ENCODE peak calls at places on chromosome 15, in six cellular contexts. M, K, W, O, Q and X are unnamed samples.

GRCh38 chr15:91338763-91339162 is 238.7 kb downstream of the SV2B start:
- DNase-seq in M (no peak), K (no peak), W (peak), O (no peak), Q (peak), X (no peak)

GRCh38 chr15:76904461-76905012 is 603 bp downstream of the SCAPER start:
- DNase-seq in M (peak), K (peak), W (peak), O (no peak), Q (no peak), X (no peak)

GRCh38 chr15:29242466-29243242 is 27.0 kb downstream of the NSMCE3 start:
- DNase-seq in M (no peak), K (no peak), W (no peak), O (no peak), Q (no peak), X (no peak)

GRCh38 chr15:24944939-24945338 is 9.8 kb upstream of the SNRPN start:
- DNase-seq in M (peak), K (no peak), W (no peak), O (no peak), Q (no peak), X (no peak)

GRCh38 chr15:76614725-76615124 is 278.2 kb downstream of the ISL2 start:
- DNase-seq in M (no peak), K (no peak), W (no peak), O (no peak), Q (no peak), X (no peak)

GRCh38 chr15:67133738-67134576 is 68.6 kb downstream of the SMAD3 start:
- DNase-seq in M (no peak), K (no peak), W (no peak), O (no peak), Q (no peak), X (no peak)

GRCh38 chr15:41557673-41558399 is 1.2 kb upstream of the TYRO3 start:
- DNase-seq in M (peak), K (peak), W (peak), O (peak), Q (peak), X (peak)

GRCh38 chr15:99918072-99918471 is 184.8 kb upstream of the LYSMD4 start:
- DNase-seq in M (no peak), K (no peak), W (no peak), O (no peak), Q (no peak), X (no peak)

GRCh38 chr15:56672721-56673120 is 60.6 kb downstream of the ZNF280D start:
- DNase-seq in M (no peak), K (no peak), W (no peak), O (no peak), Q (no peak), X (no peak)

GRCh38 chr15:55660153-55660552 is 72.0 kb upstream of the PYGO1 start:
- DNase-seq in M (no peak), K (no peak), W (no peak), O (no peak), Q (no peak), X (no peak)

GRCh38 chr15:66096711-66097058 is 156.9 kb downstream of the MEGF11 start:
- DNase-seq in M (no peak), K (no peak), W (no peak), O (no peak), Q (no peak), X (no peak)

GRCh38 chr15:36062357-36062756 is 516.4 kb upstream of the DPH6 start:
- DNase-seq in M (no peak), K (no peak), W (no peak), O (no peak), Q (no peak), X (no peak)

GRCh38 chr15:79903626-79904025 is 6.8 kb upstream of the MTHFS start:
- DNase-seq in M (no peak), K (no peak), W (no peak), O (no peak), Q (no peak), X (no peak)

GRCh38 chr15:67746022-67746421 is 79.3 kb upstream of the SKOR1 start:
- DNase-seq in M (no peak), K (no peak), W (no peak), O (no peak), Q (no peak), X (no peak)

GRCh38 chr15:70608156-70608555 is 155.2 kb downstream of the UACA start:
- DNase-seq in M (no peak), K (no peak), W (no peak), O (no peak), Q (no peak), X (no peak)

GRCh38 chr15:22980189-22981136 is at the start of gene CYFIP1:
- DNase-seq in M (peak), K (peak), W (peak), O (no peak), Q (peak), X (peak)

GRCh38 chr15:63722144-63722543 is 111.6 kb downstream of the HERC1 start:
- DNase-seq in M (no peak), K (no peak), W (no peak), O (no peak), Q (no peak), X (no peak)

GRCh38 chr15:22845289-22845900 is 6.9 kb downstream of the NIPA2 start:
- DNase-seq in M (peak), K (no peak), W (no peak), O (no peak), Q (no peak), X (no peak)

GRCh38 chr15:93846148-93846547 is 385.2 kb upstream of the MCTP2 start:
- DNase-seq in M (no peak), K (no peak), W (no peak), O (no peak), Q (no peak), X (no peak)

GRCh38 chr15:82966671-82967071 is 14.2 kb upstream of the HOMER2 start:
- DNase-seq in M (no peak), K (no peak), W (no peak), O (peak), Q (no peak), X (no peak)

GRCh38 chr15:73165844-73166243 is 113.6 kb downstream of the NEO1 start:
- DNase-seq in M (peak), K (no peak), W (peak), O (no peak), Q (no peak), X (no peak)

GRCh38 chr15:72184165-72184811 is 13.3 kb downstream of the GRAMD2A start:
- DNase-seq in M (peak), K (peak), W (no peak), O (no peak), Q (no peak), X (peak)

GRCh38 chr15:74584779-74585178 is 30.9 kb upstream of the CLK3 start:
- DNase-seq in M (no peak), K (peak), W (peak), O (no peak), Q (no peak), X (no peak)

GRCh38 chr15:98823012-98823458 is 174.7 kb downstream of the IGF1R start:
- DNase-seq in M (no peak), K (no peak), W (no peak), O (peak), Q (peak), X (no peak)

GRCh38 chr15:44726568-44727461 is 9.5 kb upstream of the TRIM69 start:
- DNase-seq in M (peak), K (no peak), W (peak), O (peak), Q (no peak), X (peak)

GRCh38 chr15:79635897-79636596 is 203.9 kb downstream of the MINAR1 start:
- DNase-seq in M (no peak), K (no peak), W (no peak), O (no peak), Q (no peak), X (no peak)

GRCh38 chr15:95812491-95812890 is 518.0 kb upstream of the NR2F2 start:
- DNase-seq in M (no peak), K (no peak), W (no peak), O (no peak), Q (no peak), X (no peak)

GRCh38 chr15:46441294-46442062 is 806.6 kb downstream of the SQOR start:
- DNase-seq in M (no peak), K (no peak), W (no peak), O (no peak), Q (no peak), X (no peak)

GRCh38 chr15:58875343-58875742 is 58.1 kb downstream of the SLTM start:
- DNase-seq in M (no peak), K (no peak), W (no peak), O (no peak), Q (no peak), X (no peak)

GRCh38 chr15:63466378-63467192 is 37.8 kb upstream of the USP3 start:
- DNase-seq in M (peak), K (peak), W (peak), O (no peak), Q (no peak), X (peak)

GRCh38 chr15:61499371-61499770 is 270.3 kb upstream of the RORA start:
- DNase-seq in M (no peak), K (no peak), W (no peak), O (no peak), Q (no peak), X (no peak)

GRCh38 chr15:61503383-61503969 is 274.4 kb upstream of the RORA start:
- DNase-seq in M (no peak), K (no peak), W (no peak), O (no peak), Q (no peak), X (no peak)

GRCh38 chr15:61501815-61502214 is 272.7 kb upstream of the RORA start:
- DNase-seq in M (no peak), K (no peak), W (no peak), O (no peak), Q (no peak), X (no peak)

GRCh38 chr15:61500951-61501350 is 271.8 kb upstream of the RORA start:
- DNase-seq in M (no peak), K (peak), W (no peak), O (no peak), Q (no peak), X (no peak)
- TF ChIP-seq POLR2AphosphoS5 in M (no peak), K (no peak), W (no peak), O (no peak), Q (no peak), X (no peak)

GRCh38 chr15:27769652-27770051 is 329.5 kb downstream of the OCA2 start:
- DNase-seq in M (no peak), K (no peak), W (no peak), O (no peak), Q (no peak), X (no peak)

GRCh38 chr15:27767918-27768640 is 331.0 kb downstream of the OCA2 start:
- DNase-seq in M (no peak), K (no peak), W (no peak), O (no peak), Q (no peak), X (no peak)

GRCh38 chr15:27770769-27771554 is 328.2 kb downstream of the OCA2 start:
- DNase-seq in M (no peak), K (no peak), W (no peak), O (no peak), Q (no peak), X (no peak)

GRCh38 chr15:27770086-27770607 is 329.0 kb downstream of the OCA2 start:
- DNase-seq in M (no peak), K (no peak), W (no peak), O (no peak), Q (no peak), X (no peak)

DNA sequence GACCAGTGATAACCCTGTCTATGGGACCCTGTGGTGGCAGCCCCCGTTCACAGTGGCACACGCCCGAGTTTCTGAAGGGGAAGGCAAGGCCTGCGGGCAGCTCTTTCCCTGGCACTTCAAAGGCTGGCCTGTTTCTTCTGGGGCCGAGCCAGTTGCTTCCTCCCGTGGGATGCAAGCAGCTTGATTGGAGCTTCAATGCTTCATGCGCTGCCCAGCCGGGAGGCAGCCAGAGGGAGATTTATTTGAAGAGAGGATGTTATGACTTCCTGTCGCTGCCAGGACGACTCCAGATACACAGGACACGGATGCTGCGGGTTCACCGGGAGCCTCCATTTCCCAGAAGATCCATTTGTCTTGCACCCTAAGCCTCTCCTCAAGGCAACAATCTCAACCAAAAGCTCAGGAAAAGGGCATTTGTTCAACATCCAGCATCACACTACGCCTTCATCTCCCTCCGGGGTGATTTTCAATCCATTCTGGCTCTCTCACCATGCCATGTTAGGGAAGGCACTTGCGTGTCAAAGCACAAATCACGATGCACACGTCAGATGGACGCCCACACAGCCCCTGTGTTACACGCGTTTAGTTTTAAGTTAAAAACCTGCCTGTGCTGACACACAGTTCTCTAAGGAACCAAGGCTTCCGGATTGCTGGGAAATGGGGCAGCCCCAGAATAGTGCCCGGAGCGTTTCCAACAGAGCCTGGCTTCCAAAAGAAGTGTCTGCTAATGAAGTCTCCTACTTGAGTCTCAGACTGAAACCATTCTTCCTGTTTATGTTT is 330.2 kb downstream of the OCA2 start:
- DNase-seq in M (no peak), K (no peak), W (no peak), O (no peak), Q (no peak), X (no peak)
- TF ChIP-seq YY1 in M (no peak), K (no peak), W (no peak), O (no peak), Q (no peak), X (no peak)

GRCh38 chr15:62119224-62119925 is 45.7 kb downstream of the C2CD4B start:
- DNase-seq in M (peak), K (no peak), W (peak), O (no peak), Q (no peak), X (peak)
- TF ChIP-seq POLR2AphosphoS5 in M (no peak), K (peak), W (no peak), O (no peak), Q (no peak), X (no peak)

DNA sequence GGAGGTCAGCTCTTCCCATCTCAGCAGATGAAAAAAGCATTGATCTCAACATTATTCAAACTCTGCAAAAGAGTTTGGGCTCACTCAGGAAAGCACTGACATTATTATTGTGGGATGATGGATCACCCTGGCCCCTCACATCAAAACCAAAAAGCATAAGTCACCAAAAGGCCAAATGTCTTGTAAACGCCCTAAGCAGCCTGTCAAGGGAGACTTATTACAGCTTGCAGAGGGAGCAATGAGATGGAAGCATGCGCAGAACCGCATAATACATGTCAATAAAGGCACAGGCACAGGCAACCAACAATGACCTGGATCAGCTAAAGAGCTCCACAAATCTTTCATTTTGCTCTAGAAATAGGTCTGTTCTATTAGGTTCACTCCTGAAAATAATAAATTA is 4.6 kb downstream of the FSIP1 start:
- DNase-seq in M (no peak), K (no peak), W (peak), O (no peak), Q (no peak), X (no peak)
- TF ChIP-seq YY1 in M (no peak), K (no peak), W (no peak), O (no peak), Q (no peak), X (no peak)

DNA sequence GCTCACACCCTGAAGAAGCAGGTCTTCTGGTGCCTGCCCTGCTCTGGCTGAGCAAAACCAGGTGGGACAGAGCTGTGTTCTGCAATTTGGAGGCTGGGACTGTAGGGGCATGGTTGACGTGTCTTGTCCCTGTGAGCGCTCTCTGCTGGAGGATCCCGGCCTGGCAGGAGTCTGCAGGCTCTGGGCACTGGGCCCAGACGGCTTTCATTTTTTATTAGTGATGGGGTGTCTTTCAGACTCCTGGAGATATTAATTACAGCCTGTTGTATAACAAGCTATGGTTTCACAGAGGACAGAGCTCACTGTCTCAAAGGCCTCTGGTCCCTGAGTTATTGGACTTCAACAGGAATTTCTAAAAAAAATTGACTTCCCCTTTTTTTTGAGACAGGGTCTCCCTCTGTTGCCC is 29.5 kb upstream of the ZNF710 start:
- DNase-seq in M (peak), K (peak), W (peak), O (peak), Q (peak), X (peak)
- TF ChIP-seq POLR2AphosphoS5 in M (no peak), K (no peak), W (no peak), O (no peak), Q (no peak), X (no peak)